ENCODE peak calls at places on chromosomes 5 and 9, in nine cellular contexts. L is stimulated activated CD8-positive, alpha-beta memory T cell treated with anti-CD3 and anti-CD28 coated beads, Interleukin-12 subunit alpha, Interleukin-12 subunit beta, amount 100 ng/mL, for 1 hour; I is RWPE1; Y is left ventricle myocardium superior; N is COR-L47; Q is HTR-8/SVneo; H is activated naive CD4-positive, alpha-beta T cell; C is heart right ventricle; D is Right ventricle myocardium superior. W is an unnamed sample.

GRCh38 chr5:143433680-143434079 is 30.2 kb upstream of the NR3C1 start:
- DNase-seq in H (no peak), I (no peak), C (no peak), Y (no peak), D (no peak), Q (no peak), L (no peak), N (no peak), W (no peak)

GRCh38 chr9:114427644-114428043 is 39.9 kb upstream of the AKNA start:
- DNase-seq in D (no peak), Y (no peak), L (no peak), N (no peak), Q (no peak), C (no peak), H (no peak), I (no peak), W (no peak)

GRCh38 chr9:82281066-82281465 is 292.5 kb downstream of the SPATA31D1 start:
- DNase-seq in N (no peak), D (no peak), C (no peak), I (no peak), Y (no peak), L (no peak), Q (no peak), H (no peak), W (no peak)

GRCh38 chr9:74444389-74444788 is 52.7 kb upstream of the RORB start:
- DNase-seq in N (no peak), Y (peak; percentile 36), H (no peak), D (peak; percentile 39), C (no peak), I (peak; percentile 15), Q (no peak), L (no peak), W (no peak)

GRCh38 chr5:91024727-91025126 is 358.4 kb downstream of the ARRDC3 start:
- DNase-seq in Q (no peak), H (no peak), D (no peak), L (no peak), Y (no peak), I (no peak), C (no peak), N (no peak), W (no peak)

GRCh38 chr9:87109182-87109581 is 161.9 kb upstream of the GAS1 start:
- DNase-seq in N (no peak), I (no peak), L (no peak), Q (no peak), Y (no peak), D (no peak), C (no peak), H (no peak), W (no peak)

GRCh38 chr5:136155769-136156168 is 23.1 kb downstream of the SMAD5 start:
- DNase-seq in H (no peak), D (no peak), Q (no peak), I (no peak), Y (no peak), C (no peak), N (no peak), L (no peak), W (no peak)

GRCh38 chr5:93053825-93054224 is 527.2 kb downstream of the NR2F1-AS1 start:
- DNase-seq in N (no peak), Y (no peak), I (no peak), C (no peak), Q (no peak), D (no peak), H (no peak), L (no peak), W (no peak)

GRCh38 chr5:86757824-86758223 is 140.1 kb downstream of the COX7C start:
- DNase-seq in L (no peak), Q (no peak), C (no peak), N (no peak), Y (no peak), H (no peak), I (no peak), D (no peak), W (no peak)

GRCh38 chr9:16356196-16356765 is 514.2 kb downstream of the BNC2 start:
- DNase-seq in D (no peak), I (no peak), C (no peak), Q (no peak), N (no peak), L (no peak), H (no peak), Y (no peak), W (no peak)

GRCh38 chr9:114377046-114377445 is 10.7 kb downstream of the AKNA start:
- DNase-seq in C (no peak), Y (no peak), D (no peak), L (no peak), Q (no peak), I (no peak), N (no peak), H (no peak), W (no peak)

GRCh38 chr5:61625682-61626620 is 293.9 kb downstream of the ZSWIM6 start:
- DNase-seq in I (peak; percentile 46), L (no peak), H (no peak), C (peak; percentile 82), N (no peak), Y (peak; percentile 90), D (peak; percentile 90), Q (no peak), W (peak; percentile 40)

GRCh38 chr5:135488727-135489465 is 36.7 kb upstream of the TIFAB start:
- DNase-seq in Y (no peak), H (no peak), Q (peak; percentile 84), N (peak; percentile 81), D (no peak), L (no peak), I (peak; percentile 81), C (no peak), W (peak; percentile 89)

GRCh38 chr5:74107899-74108298 is 481.9 kb downstream of the ARHGEF28 start:
- DNase-seq in Y (peak; percentile 42), I (no peak), N (no peak), C (no peak), Q (no peak), L (no peak), H (no peak), D (no peak), W (no peak)

GRCh38 chr5:168066536-168067208 is 224.8 kb upstream of the WWC1 start:
- DNase-seq in H (no peak), N (no peak), Y (no peak), D (no peak), Q (no peak), I (no peak), C (no peak), L (no peak), W (no peak)

GRCh38 chr5:114174837-114175236 is 187.0 kb upstream of the KCNN2 start:
- DNase-seq in I (no peak), Q (no peak), D (no peak), L (no peak), C (no peak), Y (no peak), N (no peak), H (no peak), W (no peak)

GRCh38 chr5:135140805-135141204 is 106.8 kb upstream of the PITX1 start:
- DNase-seq in D (no peak), Y (no peak), Q (peak; percentile 71), L (no peak), C (no peak), I (peak; percentile 95), H (no peak), N (no peak), W (no peak)

GRCh38 chr9:134336924-134337323 is 10.7 kb downstream of the RXRA start:
- DNase-seq in Y (no peak), Q (no peak), L (no peak), C (no peak), H (no peak), N (no peak), D (no peak), I (no peak), W (no peak)

GRCh38 chr5:38783011-38783551 is 62.7 kb upstream of the OSMR start:
- DNase-seq in Q (peak; percentile 45), N (no peak), D (no peak), I (peak; percentile 38), Y (no peak), H (no peak), L (no peak), C (peak; percentile 38), W (no peak)

GRCh38 chr5:149037819-149038218 is 25.0 kb downstream of the SH3TC2 start:
- DNase-seq in H (no peak), Q (no peak), C (no peak), Y (no peak), I (no peak), L (no peak), N (no peak), D (no peak), W (no peak)